ENCODE peak calls at places on chromosome 14, in six cellular contexts. R is amygdala; N is fibroblast of mammary gland; V is ACHN; Z is stimulated activated CD4-positive, alpha-beta T cell treated with anti-CD3 and anti-CD28 coated beads, TNF-alpha, amount 100 ng/mL, for 1 hour; I is GM06990. M is an unnamed sample.

GRCh38 chr14:50955373-50956043 is 11.2 kb upstream of the PYGL start:
- DNase-seq in R (no peak), N (peak; percentile 98), V (peak; percentile 95), Z (no peak), I (no peak), M (peak; percentile 82)

GRCh38 chr14:61342486-61342885 is 21.1 kb downstream of the PRKCH start:
- DNase-seq in R (no peak), N (no peak), V (no peak), Z (peak; percentile 71), I (no peak), M (no peak)

GRCh38 chr14:58805605-58806358 is 168.0 kb downstream of the DACT1 start:
- DNase-seq in R (no peak), N (peak; percentile 29), V (no peak), Z (no peak), I (no peak), M (peak; percentile 64)

GRCh38 chr14:101174522-101174838 is 271.0 kb upstream of the RTL1 start:
- DNase-seq in R (no peak), N (no peak), V (no peak), Z (no peak), I (no peak), M (no peak)

GRCh38 chr14:64715628-64716412 is 11.6 kb downstream of the PLEKHG3 start:
- DNase-seq in R (peak; percentile 59), N (no peak), V (no peak), Z (no peak), I (no peak), M (peak; percentile 32)

GRCh38 chr14:76320975-76321374 is 55.0 kb upstream of the ESRRB start:
- DNase-seq in R (no peak), N (no peak), V (no peak), Z (no peak), I (no peak), M (no peak)

GRCh38 chr14:35558680-35559079 is 24.7 kb downstream of the INSM2 start:
- DNase-seq in R (peak; percentile 8), N (no peak), V (no peak), Z (no peak), I (no peak), M (no peak)

GRCh38 chr14:30006695-30007094 is 79.0 kb upstream of the PRKD1 start:
- DNase-seq in R (no peak), N (no peak), V (no peak), Z (no peak), I (no peak), M (no peak)

GRCh38 chr14:77485901-77486678 is 12.5 kb downstream of the ISM2 start:
- DNase-seq in R (no peak), N (peak; percentile 82), V (peak; percentile 77), Z (no peak), I (no peak), M (no peak)

GRCh38 chr14:90645842-90646443 is 170.3 kb downstream of the TTC7B start:
- DNase-seq in R (no peak), N (no peak), V (peak; percentile 91), Z (no peak), I (no peak), M (peak; percentile 54)

GRCh38 chr14:67516679-67517078 is 16.4 kb upstream of the PLEKHH1 start:
- DNase-seq in R (no peak), N (no peak), V (no peak), Z (no peak), I (no peak), M (no peak)

GRCh38 chr14:103456167-103456835 is 66.3 kb downstream of the CKB start:
- DNase-seq in R (no peak), N (no peak), V (no peak), Z (no peak), I (no peak), M (no peak)

GRCh38 chr14:74133833-74134481 is 49.2 kb downstream of the LIN52 start:
- DNase-seq in R (no peak), N (no peak), V (peak; percentile 38), Z (no peak), I (no peak), M (peak; percentile 15)

GRCh38 chr14:99122521-99123125 is 149.4 kb downstream of the BCL11B start:
- DNase-seq in R (no peak), N (no peak), V (no peak), Z (no peak), I (no peak), M (no peak)

GRCh38 chr14:97538749-97539388 is 741.7 kb downstream of the VRK1 start:
- DNase-seq in R (no peak), N (no peak), V (no peak), Z (no peak), I (no peak), M (no peak)

M was measured in DMS53.